ENCODE peak calls at places on chromosomes 4 and X, in six cellular contexts. One of them, this sample, is unnamed. For H3K27me3, the result is how much of the 10 kb centered on the place peaks cover.

GRCh38 chrX:53224860-53225797 is at the start of gene KDM5C:
- DNase-seq in IMR-90: peak
- DNase-seq in H1: peak
- DNase-seq in H9: peak
- DNase-seq in mesenchymal stem cell: peak
- DNase-seq in trophoblast cell: peak
- DNase-seq in this sample: peak

GRCh38 chr4:109873791-109874514 is 26.0 kb downstream of the LRIT3 start:
- DNase-seq in IMR-90: peak
- DNase-seq in H1: no peak
- DNase-seq in H9: no peak
- DNase-seq in mesenchymal stem cell: no peak
- DNase-seq in trophoblast cell: peak
- DNase-seq in this sample: no peak

GRCh38 chrX:153537526-153538295 is 20.3 kb downstream of the ATP2B3 start:
- DNase-seq in IMR-90: no peak
- DNase-seq in H1: no peak
- DNase-seq in H9: no peak
- DNase-seq in mesenchymal stem cell: no peak
- DNase-seq in trophoblast cell: no peak
- DNase-seq in this sample: no peak

GRCh38 chrX:56233682-56234081 is 1.5 kb downstream of the KLF8 start:
- DNase-seq in IMR-90: no peak
- DNase-seq in H1: peak
- DNase-seq in H9: peak
- DNase-seq in mesenchymal stem cell: peak
- DNase-seq in trophoblast cell: peak
- DNase-seq in this sample: no peak

GRCh38 chr4:3220586-3221494 is 28.1 kb upstream of the MSANTD1 start:
- DNase-seq in IMR-90: no peak
- DNase-seq in H1: no peak
- DNase-seq in H9: no peak
- DNase-seq in mesenchymal stem cell: no peak
- DNase-seq in trophoblast cell: no peak
- DNase-seq in this sample: no peak

GRCh38 chrX:136143714-136144113 is 3.6 kb upstream of the FHL1 start:
- DNase-seq in IMR-90: no peak
- DNase-seq in H1: no peak
- DNase-seq in H9: no peak
- DNase-seq in mesenchymal stem cell: no peak
- DNase-seq in trophoblast cell: peak
- DNase-seq in this sample: no peak

GRCh38 chrX:154986826-154987575 is 35.5 kb downstream of the F8 start:
- DNase-seq in IMR-90: no peak
- DNase-seq in H1: no peak
- DNase-seq in H9: no peak
- DNase-seq in mesenchymal stem cell: no peak
- DNase-seq in trophoblast cell: no peak
- DNase-seq in this sample: no peak

GRCh38 chrX:106999002-106999975 is 723 bp downstream of the MORC4 start:
- DNase-seq in IMR-90: peak
- DNase-seq in H1: peak
- DNase-seq in H9: peak
- DNase-seq in mesenchymal stem cell: peak
- DNase-seq in trophoblast cell: peak
- DNase-seq in this sample: peak

GRCh38 chr4:87427518-87427868 is 5.1 kb downstream of the NUDT9 start:
- DNase-seq in IMR-90: no peak
- DNase-seq in H1: no peak
- DNase-seq in H9: no peak
- DNase-seq in mesenchymal stem cell: no peak
- DNase-seq in trophoblast cell: no peak
- DNase-seq in this sample: no peak

GRCh38 chrX:8815460-8816065 is 14.4 kb upstream of the FAM9A start:
- DNase-seq in IMR-90: peak
- DNase-seq in H1: no peak
- DNase-seq in H9: no peak
- DNase-seq in mesenchymal stem cell: peak
- DNase-seq in trophoblast cell: peak
- DNase-seq in this sample: peak

GRCh38 chrX:147917700-147918694 is 6.3 kb downstream of the FMR1 start:
- DNase-seq in IMR-90: peak
- DNase-seq in H1: no peak
- DNase-seq in H9: no peak
- DNase-seq in mesenchymal stem cell: no peak
- DNase-seq in trophoblast cell: peak
- DNase-seq in this sample: no peak

GRCh38 chrX:71809886-71810285 is 46.7 kb downstream of the CXorf49B start:
- DNase-seq in IMR-90: no peak
- DNase-seq in H1: no peak
- DNase-seq in H9: no peak
- DNase-seq in mesenchymal stem cell: no peak
- DNase-seq in trophoblast cell: no peak
- DNase-seq in this sample: no peak

GRCh38 chr4:69095301-69095731 is 958 bp upstream of the UGT2B7 start:
- DNase-seq in IMR-90: peak
- DNase-seq in H1: no peak
- DNase-seq in H9: no peak
- DNase-seq in mesenchymal stem cell: peak
- DNase-seq in trophoblast cell: no peak
- DNase-seq in this sample: no peak

GRCh38 chr4:119833611-119834010 is 205.0 kb upstream of the PDE5A start:
- DNase-seq in IMR-90: no peak
- DNase-seq in H1: no peak
- DNase-seq in H9: no peak
- DNase-seq in mesenchymal stem cell: no peak
- DNase-seq in trophoblast cell: no peak
- DNase-seq in this sample: no peak

GRCh38 chr4:132001542-132001941 is 1147.6 kb upstream of the PCDH10 start:
- DNase-seq in IMR-90: peak
- DNase-seq in H1: no peak
- DNase-seq in H9: no peak
- DNase-seq in mesenchymal stem cell: peak
- DNase-seq in trophoblast cell: peak
- DNase-seq in this sample: no peak

GRCh38 chr4:8185280-8185679 is 13.8 kb upstream of the SH3TC1 start:
- DNase-seq in IMR-90: peak
- DNase-seq in H1: no peak
- DNase-seq in H9: no peak
- DNase-seq in mesenchymal stem cell: peak
- DNase-seq in trophoblast cell: no peak
- DNase-seq in this sample: no peak

GRCh38 chrX:39439910-39440733 is 638.9 kb downstream of the MID1IP1 start:
- DNase-seq in IMR-90: no peak
- DNase-seq in H1: no peak
- DNase-seq in H9: no peak
- DNase-seq in mesenchymal stem cell: no peak
- DNase-seq in trophoblast cell: no peak
- DNase-seq in this sample: no peak

GRCh38 chrX:122094611-122095010 is 1047.2 kb downstream of the GLUD2 start:
- DNase-seq in IMR-90: no peak
- DNase-seq in H1: no peak
- DNase-seq in H9: no peak
- DNase-seq in mesenchymal stem cell: no peak
- DNase-seq in trophoblast cell: no peak
- DNase-seq in this sample: no peak

GRCh38 chr4:94349193-94349592 is 6.6 kb upstream of the HPGDS start:
- DNase-seq in IMR-90: peak
- DNase-seq in H1: no peak
- DNase-seq in H9: no peak
- DNase-seq in mesenchymal stem cell: peak
- DNase-seq in trophoblast cell: no peak
- DNase-seq in this sample: no peak

GRCh38 chr4:80035336-80035735 is 37.7 kb downstream of the ANTXR2 start:
- DNase-seq in IMR-90: no peak
- DNase-seq in H1: no peak
- DNase-seq in H9: no peak
- DNase-seq in mesenchymal stem cell: no peak
- DNase-seq in trophoblast cell: no peak
- DNase-seq in this sample: no peak

GRCh38 chrX:115372026-115372610 is 82.6 kb downstream of the LUZP4 start:
- DNase-seq in IMR-90: peak
- DNase-seq in H1: no peak
- DNase-seq in H9: no peak
- DNase-seq in mesenchymal stem cell: peak
- DNase-seq in trophoblast cell: peak
- DNase-seq in this sample: no peak

GRCh38 chr4:20432098-20432497 is 180.4 kb downstream of the SLIT2 start:
- DNase-seq in IMR-90: no peak
- DNase-seq in H1: no peak
- DNase-seq in H9: no peak
- DNase-seq in mesenchymal stem cell: peak
- DNase-seq in trophoblast cell: no peak
- DNase-seq in this sample: peak

GRCh38 chr4:40216622-40217366 is 20.0 kb downstream of the RHOH start:
- DNase-seq in IMR-90: no peak
- DNase-seq in H1: no peak
- DNase-seq in H9: no peak
- DNase-seq in mesenchymal stem cell: no peak
- DNase-seq in trophoblast cell: no peak
- DNase-seq in this sample: no peak
- H4K91ac ChIP-seq in IMR-90: no peak
- H4K91ac ChIP-seq in H1: no peak
- H4K91ac ChIP-seq in H9: no peak
- H4K91ac ChIP-seq in mesenchymal stem cell: no peak
- H4K91ac ChIP-seq in trophoblast cell: no peak
- H4K91ac ChIP-seq in this sample: no peak

GRCh38 chr4:164616961-164617360 is 137.0 kb upstream of the SMIM31 start:
- DNase-seq in IMR-90: no peak
- DNase-seq in H1: no peak
- DNase-seq in H9: no peak
- DNase-seq in mesenchymal stem cell: no peak
- DNase-seq in trophoblast cell: no peak
- DNase-seq in this sample: no peak

GRCh38 chr4:164614999-164615398 is 138.9 kb upstream of the SMIM31 start:
- DNase-seq in IMR-90: no peak
- DNase-seq in H1: no peak
- DNase-seq in H9: no peak
- DNase-seq in mesenchymal stem cell: no peak
- DNase-seq in trophoblast cell: no peak
- DNase-seq in this sample: no peak

GRCh38 chr4:164615964-164616363 is 138.0 kb upstream of the SMIM31 start:
- DNase-seq in IMR-90: no peak
- DNase-seq in H1: no peak
- DNase-seq in H9: no peak
- DNase-seq in mesenchymal stem cell: no peak
- DNase-seq in trophoblast cell: no peak
- DNase-seq in this sample: no peak

GRCh38 chr4:164617426-164617825 is 136.5 kb upstream of the SMIM31 start:
- DNase-seq in IMR-90: no peak
- DNase-seq in H1: no peak
- DNase-seq in H9: no peak
- DNase-seq in mesenchymal stem cell: no peak
- DNase-seq in trophoblast cell: no peak
- DNase-seq in this sample: no peak

DNA sequence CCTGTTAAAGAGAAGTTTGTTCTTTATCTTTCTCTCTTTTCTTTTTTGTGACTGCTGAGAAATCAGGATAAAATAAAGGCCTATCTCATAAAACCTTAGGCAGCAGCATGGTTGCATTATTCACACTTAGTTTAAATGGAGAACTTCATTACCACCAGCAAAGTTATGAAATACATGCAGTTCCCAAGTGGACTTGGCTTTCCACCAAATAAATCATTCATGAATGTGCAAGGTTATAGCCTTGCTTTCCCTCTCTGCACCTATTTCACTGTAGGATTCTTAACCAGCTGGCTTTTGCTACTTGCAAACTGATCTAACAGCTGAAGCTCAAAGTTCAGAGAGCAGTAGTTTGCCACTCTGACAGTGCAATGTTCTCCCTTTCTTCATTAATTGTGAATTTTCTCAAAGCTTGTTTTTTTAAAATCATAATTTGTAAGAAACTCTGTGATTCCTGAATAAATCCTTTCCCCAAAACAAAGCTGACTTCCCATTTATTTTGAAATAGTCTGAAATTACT is 140.1 kb upstream of the SMIM31 start:
- DNase-seq in IMR-90: no peak
- DNase-seq in H1: no peak
- DNase-seq in H9: no peak
- DNase-seq in mesenchymal stem cell: no peak
- DNase-seq in trophoblast cell: no peak
- DNase-seq in this sample: no peak
- H3K18ac ChIP-seq in IMR-90: no peak
- H3K18ac ChIP-seq in H1: no peak
- H3K18ac ChIP-seq in H9: no peak
- H3K18ac ChIP-seq in mesenchymal stem cell: no peak
- H3K18ac ChIP-seq in trophoblast cell: no peak
- H3K18ac ChIP-seq in this sample: no peak

GRCh38 chr4:54228563-54229501 is at the start of gene PDGFRA:
- DNase-seq in IMR-90: peak
- DNase-seq in H1: peak
- DNase-seq in H9: peak
- DNase-seq in mesenchymal stem cell: peak
- DNase-seq in trophoblast cell: no peak
- DNase-seq in this sample: peak

GRCh38 chr4:54229631-54230478 is 762 bp downstream of the PDGFRA start:
- DNase-seq in IMR-90: peak
- DNase-seq in H1: peak
- DNase-seq in H9: peak
- DNase-seq in mesenchymal stem cell: peak
- DNase-seq in trophoblast cell: no peak
- DNase-seq in this sample: peak

GRCh38 chr4:54227261-54228063 is 1.6 kb upstream of the PDGFRA start:
- DNase-seq in IMR-90: peak
- DNase-seq in H1: peak
- DNase-seq in H9: peak
- DNase-seq in mesenchymal stem cell: peak
- DNase-seq in trophoblast cell: no peak
- DNase-seq in this sample: peak

GRCh38 chr4:54226399-54227260 is 2.5 kb upstream of the PDGFRA start:
- DNase-seq in IMR-90: peak
- DNase-seq in H1: peak
- DNase-seq in H9: peak
- DNase-seq in mesenchymal stem cell: peak
- DNase-seq in trophoblast cell: no peak
- DNase-seq in this sample: peak

DNA sequence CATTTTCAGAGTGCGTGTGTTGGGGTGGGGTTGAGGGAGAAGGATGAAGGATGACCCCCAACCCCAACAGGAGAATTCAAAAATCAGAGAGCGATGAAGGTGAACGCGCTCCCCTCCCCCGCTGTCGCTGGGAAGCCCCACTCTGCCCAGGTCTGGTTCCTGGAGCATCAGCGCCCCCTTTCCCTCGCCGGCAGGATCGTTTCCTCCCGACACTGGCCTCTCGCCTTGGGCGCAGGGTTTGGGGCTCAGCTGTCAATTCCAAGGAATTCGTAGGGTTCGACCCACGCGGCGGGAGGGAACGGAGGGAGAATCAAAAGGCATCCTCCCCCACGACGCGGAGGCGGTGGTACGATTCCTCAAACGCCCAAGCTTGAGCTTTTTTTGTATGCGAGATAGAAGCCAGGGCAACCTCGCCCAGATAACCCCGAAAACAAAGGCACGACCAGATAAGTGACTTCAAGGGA is 997 bp upstream of the PDGFRA start:
- DNase-seq in IMR-90: peak
- DNase-seq in H1: peak
- DNase-seq in H9: peak
- DNase-seq in mesenchymal stem cell: peak
- DNase-seq in trophoblast cell: peak
- DNase-seq in this sample: peak
- H3K27me3 ChIP-seq in IMR-90: under half
- H3K27me3 ChIP-seq in H1: half or more
- H3K27me3 ChIP-seq in H9: half or more
- H3K27me3 ChIP-seq in mesenchymal stem cell: half or more
- H3K27me3 ChIP-seq in trophoblast cell: under half
- H3K27me3 ChIP-seq in this sample: under half

GRCh38 chr4:21605006-21605405 is 343.6 kb downstream of the KCNIP4 start:
- DNase-seq in IMR-90: no peak
- DNase-seq in H1: no peak
- DNase-seq in H9: no peak
- DNase-seq in mesenchymal stem cell: no peak
- DNase-seq in trophoblast cell: no peak
- DNase-seq in this sample: no peak
- H4K91ac ChIP-seq in IMR-90: no peak
- H4K91ac ChIP-seq in H1: no peak
- H4K91ac ChIP-seq in H9: no peak
- H4K91ac ChIP-seq in mesenchymal stem cell: no peak
- H4K91ac ChIP-seq in trophoblast cell: no peak
- H4K91ac ChIP-seq in this sample: no peak